ENCODE peak calls at places on chromosomes 16 and 17, in nine cellular contexts. One of them, this sample, is unnamed.

GRCh38 chr16:27316038-27316680 is 2.4 kb downstream of the IL4R start:
- DNase-seq in lower leg skin: no peak
- DNase-seq in SW 1271: no peak
- DNase-seq in GM23248: no peak
- DNase-seq in HTR-8/SVneo: no peak
- DNase-seq in stimulated activated CD8-positive, alpha-beta memory T cell treated with anti-CD3 and anti-CD28 coated beads, Interleukin-12 subunit alpha, Interleukin-12 subunit beta, amount 100 ng/mL, for 4 hours: no peak
- DNase-seq in foreskin fibroblast: no peak
- DNase-seq in COR-L47: no peak
- DNase-seq in iris pigment epithelial cell: no peak
- DNase-seq in this sample: no peak

GRCh38 chr16:81488687-81489411 is 44.2 kb downstream of the CMIP start:
- DNase-seq in lower leg skin: no peak
- DNase-seq in SW 1271: no peak
- DNase-seq in GM23248: no peak
- DNase-seq in HTR-8/SVneo: no peak
- DNase-seq in stimulated activated CD8-positive, alpha-beta memory T cell treated with anti-CD3 and anti-CD28 coated beads, Interleukin-12 subunit alpha, Interleukin-12 subunit beta, amount 100 ng/mL, for 4 hours: no peak
- DNase-seq in foreskin fibroblast: no peak
- DNase-seq in COR-L47: no peak
- DNase-seq in iris pigment epithelial cell: no peak
- DNase-seq in this sample: no peak

GRCh38 chr17:16652847-16653366 is 743 bp downstream of the ZNF624 start:
- DNase-seq in lower leg skin: no peak
- DNase-seq in SW 1271: peak; percentile 59
- DNase-seq in GM23248: no peak
- DNase-seq in HTR-8/SVneo: no peak
- DNase-seq in stimulated activated CD8-positive, alpha-beta memory T cell treated with anti-CD3 and anti-CD28 coated beads, Interleukin-12 subunit alpha, Interleukin-12 subunit beta, amount 100 ng/mL, for 4 hours: no peak
- DNase-seq in foreskin fibroblast: no peak
- DNase-seq in COR-L47: no peak
- DNase-seq in iris pigment epithelial cell: peak; percentile 4
- DNase-seq in this sample: no peak

GRCh38 chr17:47711366-47712099 is 17.6 kb downstream of the TBKBP1 start:
- DNase-seq in lower leg skin: no peak
- DNase-seq in SW 1271: no peak
- DNase-seq in GM23248: no peak
- DNase-seq in HTR-8/SVneo: no peak
- DNase-seq in stimulated activated CD8-positive, alpha-beta memory T cell treated with anti-CD3 and anti-CD28 coated beads, Interleukin-12 subunit alpha, Interleukin-12 subunit beta, amount 100 ng/mL, for 4 hours: no peak
- DNase-seq in foreskin fibroblast: no peak
- DNase-seq in COR-L47: no peak
- DNase-seq in iris pigment epithelial cell: no peak
- DNase-seq in this sample: no peak

GRCh38 chr17:69048634-69049033 is 12.1 kb downstream of the ABCA9 start:
- DNase-seq in lower leg skin: no peak
- DNase-seq in SW 1271: no peak
- DNase-seq in GM23248: no peak
- DNase-seq in HTR-8/SVneo: no peak
- DNase-seq in stimulated activated CD8-positive, alpha-beta memory T cell treated with anti-CD3 and anti-CD28 coated beads, Interleukin-12 subunit alpha, Interleukin-12 subunit beta, amount 100 ng/mL, for 4 hours: no peak
- DNase-seq in foreskin fibroblast: no peak
- DNase-seq in COR-L47: no peak
- DNase-seq in iris pigment epithelial cell: no peak
- DNase-seq in this sample: no peak

GRCh38 chr17:28008526-28008925 is 34.0 kb upstream of the NLK start:
- DNase-seq in lower leg skin: peak; percentile 18
- DNase-seq in SW 1271: no peak
- DNase-seq in GM23248: peak; percentile 63
- DNase-seq in HTR-8/SVneo: peak; percentile 59
- DNase-seq in stimulated activated CD8-positive, alpha-beta memory T cell treated with anti-CD3 and anti-CD28 coated beads, Interleukin-12 subunit alpha, Interleukin-12 subunit beta, amount 100 ng/mL, for 4 hours: no peak
- DNase-seq in foreskin fibroblast: peak; percentile 36
- DNase-seq in COR-L47: no peak
- DNase-seq in iris pigment epithelial cell: peak; percentile 70
- DNase-seq in this sample: peak; percentile 37

GRCh38 chr17:40063034-40063765 is 435 bp downstream of the THRA start:
- DNase-seq in lower leg skin: no peak
- DNase-seq in SW 1271: peak; percentile 28
- DNase-seq in GM23248: peak; percentile 59
- DNase-seq in HTR-8/SVneo: no peak
- DNase-seq in stimulated activated CD8-positive, alpha-beta memory T cell treated with anti-CD3 and anti-CD28 coated beads, Interleukin-12 subunit alpha, Interleukin-12 subunit beta, amount 100 ng/mL, for 4 hours: no peak
- DNase-seq in foreskin fibroblast: no peak
- DNase-seq in COR-L47: no peak
- DNase-seq in iris pigment epithelial cell: peak; percentile 47
- DNase-seq in this sample: no peak

GRCh38 chr16:73057369-73058210 is 9.7 kb upstream of the ZFHX3 start:
- DNase-seq in lower leg skin: no peak
- DNase-seq in SW 1271: no peak
- DNase-seq in GM23248: peak; percentile 69
- DNase-seq in HTR-8/SVneo: no peak
- DNase-seq in stimulated activated CD8-positive, alpha-beta memory T cell treated with anti-CD3 and anti-CD28 coated beads, Interleukin-12 subunit alpha, Interleukin-12 subunit beta, amount 100 ng/mL, for 4 hours: no peak
- DNase-seq in foreskin fibroblast: no peak
- DNase-seq in COR-L47: no peak
- DNase-seq in iris pigment epithelial cell: peak; percentile 43
- DNase-seq in this sample: no peak

GRCh38 chr17:28468781-28469180 is 4.7 kb upstream of the SLC13A2 start:
- DNase-seq in lower leg skin: no peak
- DNase-seq in SW 1271: no peak
- DNase-seq in GM23248: no peak
- DNase-seq in HTR-8/SVneo: no peak
- DNase-seq in stimulated activated CD8-positive, alpha-beta memory T cell treated with anti-CD3 and anti-CD28 coated beads, Interleukin-12 subunit alpha, Interleukin-12 subunit beta, amount 100 ng/mL, for 4 hours: no peak
- DNase-seq in foreskin fibroblast: no peak
- DNase-seq in COR-L47: no peak
- DNase-seq in iris pigment epithelial cell: no peak
- DNase-seq in this sample: no peak

GRCh38 chr16:55815320-55815719 is 17.6 kb downstream of the CES1 start:
- DNase-seq in lower leg skin: no peak
- DNase-seq in SW 1271: no peak
- DNase-seq in GM23248: no peak
- DNase-seq in HTR-8/SVneo: no peak
- DNase-seq in stimulated activated CD8-positive, alpha-beta memory T cell treated with anti-CD3 and anti-CD28 coated beads, Interleukin-12 subunit alpha, Interleukin-12 subunit beta, amount 100 ng/mL, for 4 hours: no peak
- DNase-seq in foreskin fibroblast: no peak
- DNase-seq in COR-L47: no peak
- DNase-seq in iris pigment epithelial cell: no peak
- DNase-seq in this sample: no peak

GRCh38 chr17:82922646-82923045 is 82.8 kb upstream of the ZNF750 start:
- DNase-seq in lower leg skin: no peak
- DNase-seq in SW 1271: no peak
- DNase-seq in GM23248: no peak
- DNase-seq in HTR-8/SVneo: no peak
- DNase-seq in stimulated activated CD8-positive, alpha-beta memory T cell treated with anti-CD3 and anti-CD28 coated beads, Interleukin-12 subunit alpha, Interleukin-12 subunit beta, amount 100 ng/mL, for 4 hours: no peak
- DNase-seq in foreskin fibroblast: no peak
- DNase-seq in COR-L47: no peak
- DNase-seq in iris pigment epithelial cell: no peak
- DNase-seq in this sample: no peak

GRCh38 chr17:73090396-73091202 is 1.9 kb downstream of the SLC39A11 start:
- DNase-seq in lower leg skin: no peak
- DNase-seq in SW 1271: no peak
- DNase-seq in GM23248: no peak
- DNase-seq in HTR-8/SVneo: no peak
- DNase-seq in stimulated activated CD8-positive, alpha-beta memory T cell treated with anti-CD3 and anti-CD28 coated beads, Interleukin-12 subunit alpha, Interleukin-12 subunit beta, amount 100 ng/mL, for 4 hours: no peak
- DNase-seq in foreskin fibroblast: no peak
- DNase-seq in COR-L47: no peak
- DNase-seq in iris pigment epithelial cell: no peak
- DNase-seq in this sample: no peak

GRCh38 chr16:19697756-19698318 is 20.2 kb downstream of the KNOP1 start:
- DNase-seq in lower leg skin: no peak
- DNase-seq in SW 1271: no peak
- DNase-seq in GM23248: no peak
- DNase-seq in HTR-8/SVneo: no peak
- DNase-seq in stimulated activated CD8-positive, alpha-beta memory T cell treated with anti-CD3 and anti-CD28 coated beads, Interleukin-12 subunit alpha, Interleukin-12 subunit beta, amount 100 ng/mL, for 4 hours: no peak
- DNase-seq in foreskin fibroblast: no peak
- DNase-seq in COR-L47: no peak
- DNase-seq in iris pigment epithelial cell: no peak
- DNase-seq in this sample: no peak

GRCh38 chr17:17355426-17355825 is 52.3 kb downstream of the NT5M start:
- DNase-seq in lower leg skin: no peak
- DNase-seq in SW 1271: no peak
- DNase-seq in GM23248: no peak
- DNase-seq in HTR-8/SVneo: no peak
- DNase-seq in stimulated activated CD8-positive, alpha-beta memory T cell treated with anti-CD3 and anti-CD28 coated beads, Interleukin-12 subunit alpha, Interleukin-12 subunit beta, amount 100 ng/mL, for 4 hours: no peak
- DNase-seq in foreskin fibroblast: no peak
- DNase-seq in COR-L47: no peak
- DNase-seq in iris pigment epithelial cell: no peak
- DNase-seq in this sample: no peak

GRCh38 chr17:7654832-7655540 is 4.3 kb downstream of the ATP1B2 start:
- DNase-seq in lower leg skin: no peak
- DNase-seq in SW 1271: no peak
- DNase-seq in GM23248: peak; percentile 21
- DNase-seq in HTR-8/SVneo: no peak
- DNase-seq in stimulated activated CD8-positive, alpha-beta memory T cell treated with anti-CD3 and anti-CD28 coated beads, Interleukin-12 subunit alpha, Interleukin-12 subunit beta, amount 100 ng/mL, for 4 hours: no peak
- DNase-seq in foreskin fibroblast: no peak
- DNase-seq in COR-L47: no peak
- DNase-seq in iris pigment epithelial cell: peak; percentile 17
- DNase-seq in this sample: no peak

GRCh38 chr17:22599322-22599721 is 907.0 kb downstream of the KCNJ18 start:
- DNase-seq in lower leg skin: no peak
- DNase-seq in SW 1271: no peak
- DNase-seq in GM23248: no peak
- DNase-seq in HTR-8/SVneo: no peak
- DNase-seq in stimulated activated CD8-positive, alpha-beta memory T cell treated with anti-CD3 and anti-CD28 coated beads, Interleukin-12 subunit alpha, Interleukin-12 subunit beta, amount 100 ng/mL, for 4 hours: no peak
- DNase-seq in foreskin fibroblast: no peak
- DNase-seq in COR-L47: no peak
- DNase-seq in iris pigment epithelial cell: no peak
- DNase-seq in this sample: no peak

GRCh38 chr17:32477220-32477619 is 9.6 kb upstream of the CDK5R1 start:
- DNase-seq in lower leg skin: no peak
- DNase-seq in SW 1271: no peak
- DNase-seq in GM23248: no peak
- DNase-seq in HTR-8/SVneo: no peak
- DNase-seq in stimulated activated CD8-positive, alpha-beta memory T cell treated with anti-CD3 and anti-CD28 coated beads, Interleukin-12 subunit alpha, Interleukin-12 subunit beta, amount 100 ng/mL, for 4 hours: no peak
- DNase-seq in foreskin fibroblast: no peak
- DNase-seq in COR-L47: no peak
- DNase-seq in iris pigment epithelial cell: no peak
- DNase-seq in this sample: no peak